ENCODE peak calls at places on chromosomes 5 and 9, in four cellular contexts. One of them, this sample, is unnamed.

GRCh38 chr9:83259558-83259957 is 196.6 kb upstream of the RASEF start:
- DNase-seq in stomach: no peak
- DNase-seq in sigmoid colon: no peak
- DNase-seq in HepG2: no peak
- DNase-seq in this sample: no peak

GRCh38 chr9:14018061-14018460 is 295.9 kb downstream of the NFIB start:
- DNase-seq in stomach: no peak
- DNase-seq in sigmoid colon: no peak
- DNase-seq in HepG2: no peak
- DNase-seq in this sample: no peak

GRCh38 chr9:33476503-33476902 is 2.8 kb upstream of the NOL6 start:
- DNase-seq in stomach: no peak
- DNase-seq in sigmoid colon: no peak
- DNase-seq in HepG2: no peak
- DNase-seq in this sample: no peak

GRCh38 chr5:14292766-14293165 is 149.6 kb downstream of the TRIO start:
- DNase-seq in stomach: no peak
- DNase-seq in sigmoid colon: no peak
- DNase-seq in HepG2: no peak
- DNase-seq in this sample: no peak

GRCh38 chr5:175516933-175517823 is 38.8 kb downstream of the SFXN1 start:
- DNase-seq in stomach: no peak
- DNase-seq in sigmoid colon: no peak
- DNase-seq in HepG2: no peak
- DNase-seq in this sample: no peak

GRCh38 chr5:80998590-80998979 is 38.4 kb downstream of the RASGRF2 start:
- DNase-seq in stomach: no peak
- DNase-seq in sigmoid colon: no peak
- DNase-seq in HepG2: no peak
- DNase-seq in this sample: no peak

GRCh38 chr5:1006656-1007071 is 1.9 kb upstream of the NKD2 start:
- DNase-seq in stomach: peak
- DNase-seq in sigmoid colon: peak
- DNase-seq in HepG2: no peak
- DNase-seq in this sample: no peak

GRCh38 chr9:89576404-89576824 is 28.4 kb upstream of the GADD45G start:
- DNase-seq in stomach: no peak
- DNase-seq in sigmoid colon: no peak
- DNase-seq in HepG2: peak
- DNase-seq in this sample: no peak

GRCh38 chr5:531101-531748 is 7.0 kb upstream of the SLC9A3 start:
- DNase-seq in stomach: no peak
- DNase-seq in sigmoid colon: no peak
- DNase-seq in HepG2: no peak
- DNase-seq in this sample: no peak

GRCh38 chr9:98146101-98146991 is 27.3 kb upstream of the TRIM14 start:
- DNase-seq in stomach: peak
- DNase-seq in sigmoid colon: no peak
- DNase-seq in HepG2: peak
- DNase-seq in this sample: no peak

GRCh38 chr5:38596997-38597396 is 40.6 kb upstream of the LIFR start:
- DNase-seq in stomach: no peak
- DNase-seq in sigmoid colon: no peak
- DNase-seq in HepG2: peak
- DNase-seq in this sample: no peak

GRCh38 chr5:23627976-23628375 is 120.6 kb downstream of the PRDM9 start:
- DNase-seq in stomach: no peak
- DNase-seq in sigmoid colon: no peak
- DNase-seq in HepG2: no peak
- DNase-seq in this sample: no peak

GRCh38 chr9:133509179-133510083 is 15.3 kb downstream of the MYMK start:
- DNase-seq in stomach: peak
- DNase-seq in sigmoid colon: no peak
- DNase-seq in HepG2: no peak
- DNase-seq in this sample: no peak

GRCh38 chr9:124590886-124591641 is 83.9 kb upstream of the NR5A1 start:
- DNase-seq in stomach: no peak
- DNase-seq in sigmoid colon: no peak
- DNase-seq in HepG2: no peak
- DNase-seq in this sample: no peak
- TF ChIP-seq POLR2AphosphoS5 in stomach: no peak
- TF ChIP-seq POLR2AphosphoS5 in sigmoid colon: no peak
- TF ChIP-seq POLR2AphosphoS5 in HepG2: no peak
- TF ChIP-seq POLR2AphosphoS5 in this sample: no peak

DNA sequence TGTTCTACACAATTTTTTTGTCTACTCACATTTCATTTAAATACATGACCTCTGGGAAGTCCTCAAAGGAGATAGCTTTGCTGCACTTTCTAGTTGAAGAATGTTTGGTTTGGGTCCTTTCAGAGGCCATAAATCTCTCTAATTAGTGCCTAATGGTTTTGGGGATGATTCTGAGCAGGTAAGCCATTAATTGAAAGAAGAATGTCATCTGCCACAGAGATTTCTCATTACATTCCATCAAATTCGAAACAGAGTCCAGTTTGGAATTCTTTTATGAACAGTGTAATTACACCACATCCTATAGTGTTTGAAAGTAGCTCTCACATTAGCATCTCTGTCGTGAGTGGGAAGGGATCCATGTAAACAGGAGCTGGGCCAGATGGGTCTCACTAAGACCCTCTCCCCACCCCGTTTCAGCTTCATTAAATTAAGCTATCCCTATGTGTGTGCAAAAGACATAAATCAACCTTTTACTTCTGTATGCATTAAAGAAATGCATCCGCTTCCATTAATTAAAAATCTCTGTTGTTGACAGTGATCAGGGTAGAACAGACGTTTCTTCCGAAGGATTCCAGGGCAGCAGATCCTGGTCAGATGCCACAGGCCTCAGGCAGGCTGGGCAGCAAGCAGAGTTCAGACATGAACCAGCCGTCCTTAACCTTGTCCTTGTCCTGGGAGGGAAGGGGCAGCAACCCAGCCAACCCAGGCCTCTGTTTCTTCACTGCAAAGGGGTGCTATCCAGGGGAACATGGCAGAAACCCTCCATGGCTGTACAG is 99.8 kb upstream of the MAP1B start:
- DNase-seq in stomach: no peak
- DNase-seq in sigmoid colon: no peak
- DNase-seq in HepG2: no peak
- DNase-seq in this sample: peak
- TF ChIP-seq EP300 in stomach: no peak
- TF ChIP-seq EP300 in sigmoid colon: no peak
- TF ChIP-seq EP300 in HepG2: no peak
- TF ChIP-seq EP300 in this sample: no peak

DNA sequence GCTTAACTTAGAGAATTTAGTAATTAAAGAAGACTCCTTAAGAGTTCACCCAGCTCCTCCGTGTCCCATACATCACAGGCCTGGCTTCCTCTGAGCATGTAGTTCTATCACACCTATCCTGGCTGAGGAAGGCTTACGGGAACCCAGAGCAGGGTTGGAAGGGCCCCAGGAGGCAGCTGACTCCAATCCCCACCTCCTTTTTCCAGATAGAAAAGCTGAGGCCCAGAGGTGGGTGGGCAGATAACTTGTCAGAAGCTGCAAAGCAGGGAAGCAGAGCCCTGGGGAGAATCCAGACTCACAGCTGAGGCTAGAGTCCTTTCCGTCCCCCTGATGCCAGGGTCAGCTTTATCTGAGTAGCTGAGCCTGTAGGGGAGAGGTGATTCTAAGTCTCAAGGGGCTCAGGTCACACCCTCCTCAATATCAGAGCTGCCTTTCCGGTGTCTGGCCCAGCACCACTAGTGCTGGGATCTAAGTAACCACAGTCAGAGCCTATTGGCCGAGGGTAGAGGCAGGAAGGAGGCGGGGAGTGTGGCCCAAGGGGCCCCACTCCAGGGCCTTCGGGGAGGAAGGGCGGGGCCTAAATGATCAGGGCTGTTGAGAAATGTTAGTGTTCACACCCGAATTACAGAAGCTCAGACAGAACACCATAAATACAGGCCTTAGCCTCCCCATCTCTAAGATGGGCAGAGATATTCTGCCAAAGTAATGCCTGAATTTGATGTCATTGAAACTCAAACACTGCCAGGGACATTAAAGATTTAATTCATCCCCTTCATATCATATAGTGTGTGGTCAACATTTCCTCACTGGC is 9.9 kb downstream of the CCDC69 start:
- DNase-seq in stomach: peak
- DNase-seq in sigmoid colon: peak
- DNase-seq in HepG2: peak
- DNase-seq in this sample: no peak
- TF ChIP-seq POLR2A in stomach: no peak
- TF ChIP-seq POLR2A in sigmoid colon: no peak
- TF ChIP-seq POLR2A in HepG2: peak
- TF ChIP-seq POLR2A in this sample: no peak

DNA sequence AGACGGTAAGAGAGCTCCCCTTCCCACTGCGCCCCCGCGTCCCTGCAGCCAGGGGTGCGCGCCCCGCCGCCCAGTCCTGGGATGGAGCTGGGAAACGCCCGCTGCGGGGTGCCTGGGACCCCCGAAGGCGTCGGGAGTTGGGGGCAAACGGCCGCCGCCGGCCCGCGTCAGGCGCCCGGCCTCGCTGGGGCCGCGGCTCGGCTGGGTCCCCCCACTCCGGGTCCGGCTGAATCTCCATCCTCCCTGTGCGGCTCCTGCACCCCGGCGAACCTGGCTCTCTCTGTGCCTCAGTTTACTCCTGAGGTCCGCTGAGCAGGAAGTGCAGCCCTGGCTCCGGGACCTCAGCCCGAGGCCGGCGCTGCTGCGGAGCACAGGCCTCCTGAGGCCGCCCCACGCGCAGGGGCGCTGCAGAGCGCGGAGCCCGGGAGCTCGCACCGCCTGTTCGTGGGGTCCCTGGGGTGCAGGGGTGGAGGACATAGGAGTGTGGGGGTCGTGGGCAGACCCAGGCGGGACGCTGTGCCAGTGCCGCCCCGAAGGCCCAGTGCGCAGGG is 13.9 kb upstream of the TMEM250 start:
- DNase-seq in stomach: no peak
- DNase-seq in sigmoid colon: no peak
- DNase-seq in HepG2: no peak
- DNase-seq in this sample: no peak
- TF ChIP-seq POLR2AphosphoS5 in stomach: no peak
- TF ChIP-seq POLR2AphosphoS5 in sigmoid colon: no peak
- TF ChIP-seq POLR2AphosphoS5 in HepG2: no peak
- TF ChIP-seq POLR2AphosphoS5 in this sample: no peak

GRCh38 chr9:95317119-95317892 is at the start of gene FANCC:
- DNase-seq in stomach: peak
- DNase-seq in sigmoid colon: peak
- DNase-seq in HepG2: peak
- DNase-seq in this sample: peak
- TF ChIP-seq EP300 in stomach: no peak
- TF ChIP-seq EP300 in sigmoid colon: no peak
- TF ChIP-seq EP300 in HepG2: no peak
- TF ChIP-seq EP300 in this sample: peak

GRCh38 chr9:76617510-76618194 is 146.6 kb upstream of the PCA3 start:
- DNase-seq in stomach: no peak
- DNase-seq in sigmoid colon: no peak
- DNase-seq in HepG2: no peak
- DNase-seq in this sample: no peak

GRCh38 chr9:76618762-76619161 is 145.5 kb upstream of the PCA3 start:
- DNase-seq in stomach: no peak
- DNase-seq in sigmoid colon: no peak
- DNase-seq in HepG2: no peak
- DNase-seq in this sample: no peak

GRCh38 chr9:76620586-76620985 is 143.7 kb upstream of the PCA3 start:
- DNase-seq in stomach: no peak
- DNase-seq in sigmoid colon: no peak
- DNase-seq in HepG2: no peak
- DNase-seq in this sample: no peak

GRCh38 chr9:76619645-76620044 is 144.6 kb upstream of the PCA3 start:
- DNase-seq in stomach: no peak
- DNase-seq in sigmoid colon: no peak
- DNase-seq in HepG2: no peak
- DNase-seq in this sample: no peak

DNA sequence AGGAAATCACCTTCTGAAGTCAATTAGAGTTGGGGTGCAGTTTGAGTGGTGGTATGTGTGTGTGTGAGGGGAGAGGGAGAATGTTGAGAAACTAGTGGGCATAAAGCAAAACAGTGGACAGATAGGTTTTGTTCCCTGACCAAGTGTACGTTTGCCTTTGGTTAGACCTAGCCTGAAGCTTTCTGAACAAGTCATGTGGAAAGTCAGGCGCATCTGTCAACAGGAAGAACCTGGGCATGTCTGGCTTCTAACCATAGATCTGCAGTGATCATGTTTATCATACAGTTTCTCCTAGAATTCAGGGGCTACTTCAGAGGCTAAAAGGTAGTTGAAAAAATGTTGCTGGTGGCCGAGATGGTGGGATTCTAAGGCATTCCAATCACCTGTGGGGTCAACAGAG is 143.2 kb upstream of the PCA3 start:
- DNase-seq in stomach: no peak
- DNase-seq in sigmoid colon: no peak
- DNase-seq in HepG2: no peak
- DNase-seq in this sample: no peak
- TF ChIP-seq POLR2A in stomach: no peak
- TF ChIP-seq POLR2A in sigmoid colon: no peak
- TF ChIP-seq POLR2A in HepG2: no peak
- TF ChIP-seq POLR2A in this sample: no peak

This sample was measured in esophagus muscularis mucosa.